ENCODE peak calls at places on chromosomes 11 and 22, in seven cellular contexts. One of them, this sample, is unnamed.

GRCh38 chr11:65780770-65781151 is at the start of gene AP5B1:
- DNase-seq in IMR-90: peak
- DNase-seq in H1: peak
- DNase-seq in mesenchymal stem cell: peak
- DNase-seq in H9: peak
- DNase-seq in mesendoderm: peak
- DNase-seq in neuronal stem cell: peak
- DNase-seq in this sample: peak

GRCh38 chr22:32951081-32951806 is 106.9 kb downstream of the SYN3 start:
- DNase-seq in neuronal stem cell: no peak
- DNase-seq in IMR-90: no peak
- DNase-seq in mesendoderm: peak
- DNase-seq in H9: peak
- DNase-seq in mesenchymal stem cell: peak
- DNase-seq in H1: peak
- DNase-seq in this sample: no peak

GRCh38 chr22:44669725-44670027 is 32.3 kb upstream of the PRR5 start:
- DNase-seq in mesendoderm: peak
- DNase-seq in H1: peak
- DNase-seq in neuronal stem cell: no peak
- DNase-seq in mesenchymal stem cell: peak
- DNase-seq in H9: peak
- DNase-seq in IMR-90: peak
- DNase-seq in this sample: no peak

GRCh38 chr11:69924308-69925161 is 105.3 kb upstream of the FGF3 start:
- DNase-seq in H1: no peak
- DNase-seq in mesendoderm: no peak
- DNase-seq in mesenchymal stem cell: no peak
- DNase-seq in IMR-90: no peak
- DNase-seq in neuronal stem cell: no peak
- DNase-seq in H9: no peak
- DNase-seq in this sample: no peak

GRCh38 chr11:77800445-77800844 is 20.1 kb downstream of the RSF1 start:
- DNase-seq in H9: no peak
- DNase-seq in H1: no peak
- DNase-seq in mesendoderm: no peak
- DNase-seq in mesenchymal stem cell: no peak
- DNase-seq in IMR-90: no peak
- DNase-seq in neuronal stem cell: no peak
- DNase-seq in this sample: no peak

GRCh38 chr11:82719316-82719715 is 14.3 kb downstream of the FAM181B start:
- DNase-seq in IMR-90: no peak
- DNase-seq in H1: no peak
- DNase-seq in neuronal stem cell: no peak
- DNase-seq in mesendoderm: peak
- DNase-seq in H9: no peak
- DNase-seq in mesenchymal stem cell: no peak
- DNase-seq in this sample: no peak

GRCh38 chr11:67138922-67139321 is 19.9 kb downstream of the KDM2A start:
- DNase-seq in neuronal stem cell: no peak
- DNase-seq in H1: no peak
- DNase-seq in IMR-90: no peak
- DNase-seq in mesendoderm: no peak
- DNase-seq in H9: no peak
- DNase-seq in mesenchymal stem cell: no peak
- DNase-seq in this sample: no peak

GRCh38 chr22:39773976-39774539 is 119.5 kb downstream of the ENTHD1 start:
- DNase-seq in H1: no peak
- DNase-seq in mesendoderm: peak
- DNase-seq in neuronal stem cell: no peak
- DNase-seq in IMR-90: peak
- DNase-seq in mesenchymal stem cell: peak
- DNase-seq in H9: no peak
- DNase-seq in this sample: no peak

GRCh38 chr11:17014321-17014773 is at the start of gene PLEKHA7:
- DNase-seq in mesenchymal stem cell: no peak
- DNase-seq in neuronal stem cell: peak
- DNase-seq in H9: no peak
- DNase-seq in H1: no peak
- DNase-seq in IMR-90: no peak
- DNase-seq in mesendoderm: no peak
- DNase-seq in this sample: no peak

GRCh38 chr22:24391836-24392217 is 35.6 kb upstream of the ADORA2A start:
- DNase-seq in neuronal stem cell: no peak
- DNase-seq in H9: no peak
- DNase-seq in IMR-90: peak
- DNase-seq in H1: no peak
- DNase-seq in mesenchymal stem cell: peak
- DNase-seq in mesendoderm: no peak
- DNase-seq in this sample: no peak

GRCh38 chr11:118918128-118918685 is 7.5 kb downstream of the BCL9L start:
- DNase-seq in H1: no peak
- DNase-seq in H9: peak
- DNase-seq in neuronal stem cell: no peak
- DNase-seq in mesenchymal stem cell: peak
- DNase-seq in IMR-90: peak
- DNase-seq in mesendoderm: peak
- DNase-seq in this sample: peak

GRCh38 chr11:116813170-116813569 is 9.9 kb downstream of the APOA4 start:
- DNase-seq in mesenchymal stem cell: no peak
- DNase-seq in H1: no peak
- DNase-seq in mesendoderm: no peak
- DNase-seq in IMR-90: no peak
- DNase-seq in neuronal stem cell: no peak
- DNase-seq in H9: no peak
- DNase-seq in this sample: no peak

GRCh38 chr11:73521621-73522020 is 76.3 kb downstream of the FAM168A start:
- DNase-seq in mesenchymal stem cell: peak
- DNase-seq in mesendoderm: peak
- DNase-seq in IMR-90: peak
- DNase-seq in H1: no peak
- DNase-seq in H9: no peak
- DNase-seq in neuronal stem cell: no peak
- DNase-seq in this sample: no peak

GRCh38 chr11:14065153-14065552 is 102.6 kb downstream of the SPON1 start:
- DNase-seq in mesenchymal stem cell: no peak
- DNase-seq in H1: no peak
- DNase-seq in mesendoderm: no peak
- DNase-seq in H9: no peak
- DNase-seq in IMR-90: no peak
- DNase-seq in neuronal stem cell: no peak
- DNase-seq in this sample: no peak

GRCh38 chr11:105046898-105047579 is 1.9 kb upstream of the CARD16 start:
- DNase-seq in H9: no peak
- DNase-seq in mesenchymal stem cell: peak
- DNase-seq in IMR-90: peak
- DNase-seq in H1: no peak
- DNase-seq in mesendoderm: peak
- DNase-seq in neuronal stem cell: no peak
- DNase-seq in this sample: peak

GRCh38 chr22:29260601-29261315 is 7.0 kb downstream of the RHBDD3 start:
- DNase-seq in mesenchymal stem cell: no peak
- DNase-seq in mesendoderm: no peak
- DNase-seq in IMR-90: no peak
- DNase-seq in H9: no peak
- DNase-seq in neuronal stem cell: no peak
- DNase-seq in H1: no peak
- DNase-seq in this sample: no peak

GRCh38 chr11:82557274-82557673 is 176.4 kb downstream of the FAM181B start:
- DNase-seq in IMR-90: no peak
- DNase-seq in H1: no peak
- DNase-seq in mesenchymal stem cell: no peak
- DNase-seq in neuronal stem cell: no peak
- DNase-seq in H9: no peak
- DNase-seq in mesendoderm: no peak
- DNase-seq in this sample: no peak

GRCh38 chr22:49619301-49619700 is 208.4 kb downstream of the BRD1 start:
- DNase-seq in IMR-90: no peak
- DNase-seq in mesenchymal stem cell: no peak
- DNase-seq in neuronal stem cell: no peak
- DNase-seq in H9: no peak
- DNase-seq in H1: no peak
- DNase-seq in mesendoderm: no peak
- DNase-seq in this sample: no peak

GRCh38 chr11:126502159-126502558 is 146.7 kb downstream of the ST3GAL4 start:
- DNase-seq in IMR-90: no peak
- DNase-seq in H1: no peak
- DNase-seq in H9: no peak
- DNase-seq in neuronal stem cell: no peak
- DNase-seq in mesendoderm: no peak
- DNase-seq in mesenchymal stem cell: no peak
- DNase-seq in this sample: no peak

GRCh38 chr11:80182906-80183305 is 742.1 kb upstream of the TENM4 start:
- DNase-seq in H1: no peak
- DNase-seq in mesendoderm: no peak
- DNase-seq in IMR-90: no peak
- DNase-seq in H9: no peak
- DNase-seq in neuronal stem cell: no peak
- DNase-seq in mesenchymal stem cell: peak
- DNase-seq in this sample: no peak

GRCh38 chr11:32438883-32439487 is 3.6 kb upstream of the WT1 start:
- DNase-seq in neuronal stem cell: no peak
- DNase-seq in H9: no peak
- DNase-seq in H1: peak
- DNase-seq in mesendoderm: no peak
- DNase-seq in mesenchymal stem cell: peak
- DNase-seq in IMR-90: no peak
- DNase-seq in this sample: no peak

GRCh38 chr22:24506802-24507438 is 11.8 kb downstream of the UPB1 start:
- DNase-seq in H1: no peak
- DNase-seq in IMR-90: peak
- DNase-seq in neuronal stem cell: no peak
- DNase-seq in H9: peak
- DNase-seq in mesenchymal stem cell: peak
- DNase-seq in mesendoderm: no peak
- DNase-seq in this sample: no peak

GRCh38 chr11:4551346-4551979 is 6.5 kb downstream of the OR52M1 start:
- DNase-seq in H9: peak
- DNase-seq in H1: no peak
- DNase-seq in neuronal stem cell: no peak
- DNase-seq in mesenchymal stem cell: no peak
- DNase-seq in mesendoderm: peak
- DNase-seq in IMR-90: peak
- DNase-seq in this sample: no peak

GRCh38 chr22:21898354-21898896 is 31.0 kb upstream of the MAPK1 start:
- DNase-seq in H9: no peak
- DNase-seq in mesenchymal stem cell: no peak
- DNase-seq in neuronal stem cell: no peak
- DNase-seq in mesendoderm: no peak
- DNase-seq in IMR-90: no peak
- DNase-seq in H1: no peak
- DNase-seq in this sample: no peak
- H2AK5ac ChIP-seq in H9: no peak
- H2AK5ac ChIP-seq in mesenchymal stem cell: no peak
- H2AK5ac ChIP-seq in neuronal stem cell: no peak
- H2AK5ac ChIP-seq in mesendoderm: no peak
- H2AK5ac ChIP-seq in IMR-90: no peak
- H2AK5ac ChIP-seq in H1: no peak
- H2AK5ac ChIP-seq in this sample: no peak

GRCh38 chr11:134761926-134762247 is 349.8 kb upstream of the B3GAT1 start:
- DNase-seq in mesenchymal stem cell: no peak
- DNase-seq in IMR-90: no peak
- DNase-seq in neuronal stem cell: no peak
- DNase-seq in H9: no peak
- DNase-seq in H1: no peak
- DNase-seq in mesendoderm: no peak
- DNase-seq in this sample: no peak
- H2AK5ac ChIP-seq in mesenchymal stem cell: no peak
- H2AK5ac ChIP-seq in IMR-90: no peak
- H2AK5ac ChIP-seq in neuronal stem cell: peak
- H2AK5ac ChIP-seq in H9: no peak
- H2AK5ac ChIP-seq in H1: no peak
- H2AK5ac ChIP-seq in mesendoderm: no peak
- H2AK5ac ChIP-seq in this sample: no peak

GRCh38 chr11:6323291-6323905 is 3.1 kb upstream of the CAVIN3 start:
- DNase-seq in IMR-90: no peak
- DNase-seq in H1: no peak
- DNase-seq in neuronal stem cell: no peak
- DNase-seq in mesendoderm: no peak
- DNase-seq in mesenchymal stem cell: no peak
- DNase-seq in H9: peak
- DNase-seq in this sample: no peak
- H2AK5ac ChIP-seq in IMR-90: no peak
- H2AK5ac ChIP-seq in H1: peak
- H2AK5ac ChIP-seq in neuronal stem cell: no peak
- H2AK5ac ChIP-seq in mesendoderm: no peak
- H2AK5ac ChIP-seq in mesenchymal stem cell: peak
- H2AK5ac ChIP-seq in H9: no peak
- H2AK5ac ChIP-seq in this sample: no peak

GRCh38 chr11:76568144-76568543 is 102.4 kb downstream of the LRRC32 start:
- DNase-seq in H1: no peak
- DNase-seq in mesenchymal stem cell: no peak
- DNase-seq in H9: no peak
- DNase-seq in mesendoderm: no peak
- DNase-seq in IMR-90: no peak
- DNase-seq in neuronal stem cell: no peak
- DNase-seq in this sample: no peak

GRCh38 chr11:76568621-76569020 is 101.9 kb downstream of the LRRC32 start:
- DNase-seq in neuronal stem cell: no peak
- DNase-seq in mesenchymal stem cell: no peak
- DNase-seq in H9: no peak
- DNase-seq in H1: no peak
- DNase-seq in IMR-90: no peak
- DNase-seq in mesendoderm: no peak
- DNase-seq in this sample: no peak

GRCh38 chr11:76564400-76564799 is 106.1 kb downstream of the LRRC32 start:
- DNase-seq in neuronal stem cell: no peak
- DNase-seq in H9: no peak
- DNase-seq in mesendoderm: no peak
- DNase-seq in IMR-90: no peak
- DNase-seq in mesenchymal stem cell: no peak
- DNase-seq in H1: no peak
- DNase-seq in this sample: no peak

GRCh38 chr11:76567261-76567660 is 103.3 kb downstream of the LRRC32 start:
- DNase-seq in H1: no peak
- DNase-seq in mesendoderm: no peak
- DNase-seq in IMR-90: no peak
- DNase-seq in neuronal stem cell: no peak
- DNase-seq in mesenchymal stem cell: no peak
- DNase-seq in H9: no peak
- DNase-seq in this sample: peak

DNA sequence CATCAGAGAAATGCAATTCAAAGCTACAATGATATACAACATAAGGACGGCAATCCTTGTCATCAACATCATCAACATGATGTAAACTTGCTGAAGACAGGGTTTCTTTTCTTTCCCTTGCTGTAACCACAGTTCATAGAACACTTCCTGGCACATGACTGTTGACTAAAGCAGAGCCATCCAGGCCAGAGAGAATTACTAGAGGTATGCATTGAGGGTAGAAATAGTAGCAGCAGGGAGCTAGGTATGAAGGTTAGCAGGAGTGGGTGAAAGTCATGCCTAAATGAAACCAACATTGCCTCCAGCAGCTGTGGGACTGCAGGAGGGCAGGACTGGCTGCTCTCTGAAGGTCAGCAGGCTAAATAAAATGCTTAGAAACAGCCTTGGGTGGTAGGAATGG is 103.7 kb downstream of the LRRC32 start:
- DNase-seq in neuronal stem cell: no peak
- DNase-seq in H9: no peak
- DNase-seq in mesenchymal stem cell: peak
- DNase-seq in mesendoderm: no peak
- DNase-seq in H1: no peak
- DNase-seq in IMR-90: no peak
- DNase-seq in this sample: peak
- H2AK5ac ChIP-seq in neuronal stem cell: no peak
- H2AK5ac ChIP-seq in H9: no peak
- H2AK5ac ChIP-seq in mesenchymal stem cell: no peak
- H2AK5ac ChIP-seq in mesendoderm: no peak
- H2AK5ac ChIP-seq in H1: no peak
- H2AK5ac ChIP-seq in IMR-90: no peak
- H2AK5ac ChIP-seq in this sample: no peak

This sample was measured in trophoblast cell.